ENCODE peak calls at places on chromosomes 1 and 21, in ten cellular contexts. U, K, Y, A, J, V, X, M, C and S are unnamed samples.

GRCh38 chr21:35475768-35476167 is 426.7 kb upstream of the RUNX1 start:
- DNase-seq in U (no peak), K (no peak), Y (no peak), A (no peak), J (no peak), V (no peak), X (no peak), M (peak; percentile 68), C (no peak), S (no peak)

GRCh38 chr1:61670016-61670415 is 54.9 kb downstream of the TM2D1 start:
- DNase-seq in U (no peak), K (no peak), Y (no peak), A (no peak), J (no peak), V (no peak), X (no peak), M (no peak), C (no peak), S (no peak)

GRCh38 chr1:211653907-211654553 is 21.4 kb downstream of the NEK2 start:
- DNase-seq in U (peak; percentile 48), K (no peak), Y (peak; percentile 43), A (no peak), J (no peak), V (no peak), X (no peak), M (no peak), C (no peak), S (no peak)

GRCh38 chr1:210024996-210025395 is 87.0 kb downstream of the SYT14 start:
- DNase-seq in U (no peak), K (no peak), Y (no peak), A (no peak), J (no peak), V (no peak), X (no peak), M (no peak), C (no peak), S (no peak)

GRCh38 chr21:35614412-35614901 is 445.9 kb downstream of the SETD4 start:
- DNase-seq in U (peak; percentile 57), K (no peak), Y (no peak), A (no peak), J (no peak), V (no peak), X (no peak), M (peak; percentile 75), C (no peak), S (no peak)

GRCh38 chr1:116785006-116785405 is 30.8 kb downstream of the CD2 start:
- DNase-seq in U (no peak), K (no peak), Y (no peak), A (no peak), J (no peak), V (no peak), X (no peak), M (no peak), C (no peak), S (no peak)

GRCh38 chr1:84350550-84350949 is 47.7 kb upstream of the DNASE2B start:
- DNase-seq in U (no peak), K (no peak), Y (no peak), A (no peak), J (no peak), V (no peak), X (no peak), M (no peak), C (no peak), S (no peak)

GRCh38 chr1:2443285-2444137 is 31.1 kb upstream of the PEX10 start:
- DNase-seq in U (no peak), K (peak; percentile 25), Y (no peak), A (no peak), J (no peak), V (no peak), X (no peak), M (no peak), C (no peak), S (no peak)

GRCh38 chr1:227299238-227299637 is 19.1 kb downstream of the CDC42BPA start:
- DNase-seq in U (no peak), K (no peak), Y (no peak), A (no peak), J (no peak), V (no peak), X (no peak), M (no peak), C (no peak), S (no peak)

GRCh38 chr1:118144777-118145176 is 40.3 kb downstream of the SPAG17 start:
- DNase-seq in U (no peak), K (no peak), Y (no peak), A (no peak), J (no peak), V (no peak), X (no peak), M (no peak), C (no peak), S (no peak)

GRCh38 chr1:31476891-31477846 is 64.2 kb downstream of the SERINC2 start:
- DNase-seq in U (no peak), K (no peak), Y (no peak), A (no peak), J (no peak), V (no peak), X (no peak), M (no peak), C (no peak), S (no peak)

GRCh38 chr1:100423832-100424337 is 71.6 kb downstream of the CDC14A start:
- DNase-seq in U (no peak), K (no peak), Y (no peak), A (peak; percentile 17), J (no peak), V (no peak), X (no peak), M (no peak), C (no peak), S (no peak)

GRCh38 chr1:31617917-31618746 is 643 bp downstream of the HCRTR1 start:
- DNase-seq in U (no peak), K (peak; percentile 43), Y (peak; percentile 81), A (peak; percentile 23), J (no peak), V (peak; percentile 53), X (peak; percentile 39), M (no peak), C (no peak), S (peak; percentile 21)

GRCh38 chr1:157240495-157241184 is 102.4 kb upstream of the ETV3 start:
- DNase-seq in U (peak; percentile 48), K (no peak), Y (no peak), A (no peak), J (no peak), V (no peak), X (no peak), M (no peak), C (no peak), S (no peak)

GRCh38 chr1:985126-985525 is 3.2 kb upstream of the PERM1 start:
- DNase-seq in U (no peak), K (no peak), Y (no peak), A (no peak), J (no peak), V (no peak), X (no peak), M (no peak), C (no peak), S (no peak)

GRCh38 chr1:23667411-23667810 is 24.2 kb upstream of the RPL11 start:
- DNase-seq in U (no peak), K (no peak), Y (no peak), A (no peak), J (no peak), V (no peak), X (no peak), M (no peak), C (no peak), S (no peak)

GRCh38 chr1:186057086-186057485 is 318.0 kb downstream of the TPR start:
- DNase-seq in U (no peak), K (no peak), Y (no peak), A (no peak), J (no peak), V (no peak), X (no peak), M (no peak), C (no peak), S (no peak)

GRCh38 chr1:226548281-226549093 is at the start of gene STUM:
- DNase-seq in U (no peak), K (peak; percentile 12), Y (peak; percentile 68), A (no peak), J (no peak), V (peak; percentile 44), X (peak; percentile 1), M (no peak), C (no peak), S (no peak)

GRCh38 chr1:246784621-246785535 is 60.7 kb downstream of the SCCPDH start:
- DNase-seq in U (no peak), K (no peak), Y (no peak), A (no peak), J (peak; percentile 18), V (peak; percentile 42), X (no peak), M (no peak), C (no peak), S (no peak)

GRCh38 chr1:235513495-235514366 is 9.5 kb upstream of the B3GALNT2 start:
- DNase-seq in U (peak; percentile 65), K (no peak), Y (no peak), A (peak; percentile 40), J (peak; percentile 49), V (no peak), X (peak; percentile 33), M (peak; percentile 7), C (no peak), S (no peak)

GRCh38 chr1:3001471-3002348 is 19.6 kb upstream of the ACTRT2 start:
- DNase-seq in U (no peak), K (no peak), Y (no peak), A (no peak), J (no peak), V (no peak), X (no peak), M (no peak), C (no peak), S (no peak)

GRCh38 chr1:235999259-235999925 is 65.5 kb downstream of the NID1 start:
- DNase-seq in U (peak; percentile 42), K (peak; percentile 64), Y (peak; percentile 83), A (peak; percentile 60), J (peak; percentile 74), V (no peak), X (peak; percentile 71), M (peak; percentile 75), C (peak; percentile 71), S (peak; percentile 54)

GRCh38 chr1:102879439-102879993 is 228.8 kb downstream of the COL11A1 start:
- DNase-seq in U (peak; percentile 48), K (no peak), Y (no peak), A (no peak), J (no peak), V (no peak), X (no peak), M (peak; percentile 83), C (no peak), S (no peak)

GRCh38 chr1:22804333-22804906 is 93.8 kb downstream of the EPHB2 start:
- DNase-seq in U (no peak), K (no peak), Y (no peak), A (no peak), J (no peak), V (no peak), X (no peak), M (no peak), C (no peak), S (no peak)

GRCh38 chr21:29423521-29423920 is 124.8 kb downstream of the BACH1 start:
- DNase-seq in U (no peak), K (no peak), Y (no peak), A (no peak), J (no peak), V (no peak), X (no peak), M (no peak), C (no peak), S (no peak)

GRCh38 chr21:43701936-43702784 is 16.8 kb upstream of the PDXK start:
- DNase-seq in U (no peak), K (no peak), Y (no peak), A (no peak), J (no peak), V (no peak), X (no peak), M (no peak), C (no peak), S (no peak)

GRCh38 chr1:41741244-41741643 is 177.5 kb downstream of the HIVEP3 start:
- DNase-seq in U (no peak), K (no peak), Y (peak; percentile 72), A (no peak), J (no peak), V (no peak), X (peak; percentile 42), M (no peak), C (peak; percentile 51), S (no peak)

GRCh38 chr1:75130312-75130677 is 3.9 kb upstream of the LHX8 start:
- DNase-seq in U (no peak), K (no peak), Y (no peak), A (no peak), J (no peak), V (no peak), X (no peak), M (no peak), C (no peak), S (no peak)